ENCODE peak calls at places on chromosomes 7 and 10, in four cellular contexts. One of them, this sample, is unnamed.

GRCh38 chr10:6070647-6071046 is 8.5 kb upstream of the IL2RA start:
- DNase-seq in IMR-90: no peak
- DNase-seq in endothelial cell of umbilical vein: no peak
- DNase-seq in GM12878: no peak
- DNase-seq in this sample: no peak

GRCh38 chr7:134619627-134620331 is 26.9 kb upstream of the BPGM start:
- DNase-seq in IMR-90: peak
- DNase-seq in endothelial cell of umbilical vein: peak
- DNase-seq in GM12878: no peak
- DNase-seq in this sample: no peak

GRCh38 chr10:100982916-100983830 is 4.1 kb downstream of the MRPL43 start:
- DNase-seq in IMR-90: no peak
- DNase-seq in endothelial cell of umbilical vein: no peak
- DNase-seq in GM12878: no peak
- DNase-seq in this sample: no peak

GRCh38 chr7:28957064-28957821 is 887 bp downstream of the TRIL start:
- DNase-seq in IMR-90: no peak
- DNase-seq in endothelial cell of umbilical vein: peak
- DNase-seq in GM12878: no peak
- DNase-seq in this sample: no peak

GRCh38 chr7:51645298-51645697 is 328.7 kb upstream of the COBL start:
- DNase-seq in IMR-90: no peak
- DNase-seq in endothelial cell of umbilical vein: no peak
- DNase-seq in GM12878: no peak
- DNase-seq in this sample: no peak

GRCh38 chr10:113665806-113666354 is 2.0 kb upstream of the NRAP start:
- DNase-seq in IMR-90: peak
- DNase-seq in endothelial cell of umbilical vein: no peak
- DNase-seq in GM12878: no peak
- DNase-seq in this sample: no peak

GRCh38 chr7:152564656-152565055 is 111.3 kb downstream of the XRCC2 start:
- DNase-seq in IMR-90: no peak
- DNase-seq in endothelial cell of umbilical vein: no peak
- DNase-seq in GM12878: no peak
- DNase-seq in this sample: no peak

GRCh38 chr7:105524840-105525239 is 2.8 kb upstream of the PUS7 start:
- DNase-seq in IMR-90: no peak
- DNase-seq in endothelial cell of umbilical vein: no peak
- DNase-seq in GM12878: no peak
- DNase-seq in this sample: no peak

GRCh38 chr7:138396251-138397070 is 63.6 kb upstream of the TRIM24 start:
- DNase-seq in IMR-90: no peak
- DNase-seq in endothelial cell of umbilical vein: no peak
- DNase-seq in GM12878: peak
- DNase-seq in this sample: no peak

GRCh38 chr10:124693801-124694416 is 50.3 kb downstream of the FAM53B start:
- DNase-seq in IMR-90: no peak
- DNase-seq in endothelial cell of umbilical vein: no peak
- DNase-seq in GM12878: no peak
- DNase-seq in this sample: no peak

GRCh38 chr7:123122951-123123350 is 76.8 kb downstream of the SLC13A1 start:
- DNase-seq in IMR-90: no peak
- DNase-seq in endothelial cell of umbilical vein: no peak
- DNase-seq in GM12878: no peak
- DNase-seq in this sample: no peak

GRCh38 chr7:132028144-132028920 is 471.9 kb upstream of the PODXL start:
- DNase-seq in IMR-90: no peak
- DNase-seq in endothelial cell of umbilical vein: no peak
- DNase-seq in GM12878: no peak
- DNase-seq in this sample: no peak

GRCh38 chr7:76260171-76260703 is 42.2 kb upstream of the HSPB1 start:
- DNase-seq in IMR-90: no peak
- DNase-seq in endothelial cell of umbilical vein: no peak
- DNase-seq in GM12878: no peak
- DNase-seq in this sample: peak

GRCh38 chr7:134613623-134614347 is 32.9 kb upstream of the BPGM start:
- DNase-seq in IMR-90: peak
- DNase-seq in endothelial cell of umbilical vein: peak
- DNase-seq in GM12878: no peak
- DNase-seq in this sample: no peak

GRCh38 chr10:61835069-61835908 is 66.2 kb upstream of the ARID5B start:
- DNase-seq in IMR-90: peak
- DNase-seq in endothelial cell of umbilical vein: peak
- DNase-seq in GM12878: peak
- DNase-seq in this sample: peak

GRCh38 chr10:34721201-34721840 is 93.8 kb downstream of the PARD3 start:
- DNase-seq in IMR-90: peak
- DNase-seq in endothelial cell of umbilical vein: no peak
- DNase-seq in GM12878: no peak
- DNase-seq in this sample: no peak

GRCh38 chr7:141103847-141104429 is 30.1 kb downstream of the TMEM178B start:
- DNase-seq in IMR-90: no peak
- DNase-seq in endothelial cell of umbilical vein: no peak
- DNase-seq in GM12878: no peak
- DNase-seq in this sample: no peak

DNA sequence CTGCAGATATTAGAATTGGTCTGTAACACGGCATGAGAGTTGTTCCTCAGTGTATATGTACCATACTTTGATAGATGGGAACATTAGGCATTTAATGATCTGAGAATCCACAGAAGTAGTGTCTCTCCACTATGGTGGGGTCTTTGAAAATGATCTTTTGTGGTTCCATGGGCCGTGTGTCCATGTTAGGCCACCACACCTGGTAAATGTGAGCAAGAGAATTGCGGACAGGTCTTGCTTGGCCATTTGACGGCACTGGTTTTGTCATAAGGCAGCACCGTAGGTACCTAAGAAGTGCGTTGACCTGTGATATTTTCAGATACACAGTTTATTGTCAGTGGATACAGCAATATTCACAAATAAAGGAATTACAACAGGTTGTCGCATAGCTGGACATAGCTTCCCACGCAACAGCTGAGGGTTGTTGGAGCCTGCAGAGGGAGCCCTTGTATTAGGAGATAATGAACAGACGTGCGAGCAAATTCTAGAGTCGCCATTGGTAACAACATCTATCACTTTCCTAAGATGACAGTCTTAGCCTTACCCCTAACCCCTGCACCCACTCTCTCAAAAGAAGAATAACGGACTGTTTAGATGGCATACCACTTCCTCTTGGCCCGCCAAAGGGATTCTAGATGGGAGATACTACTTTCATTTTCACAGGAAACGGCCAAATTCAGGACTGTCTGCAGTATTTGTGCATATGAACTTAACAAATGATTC is 111.4 kb downstream of the COL28A1 start:
- DNase-seq in IMR-90: peak
- DNase-seq in endothelial cell of umbilical vein: peak
- DNase-seq in GM12878: peak
- DNase-seq in this sample: peak
- TF ChIP-seq FOS in IMR-90: no peak
- TF ChIP-seq FOS in endothelial cell of umbilical vein: no peak
- TF ChIP-seq FOS in GM12878: no peak
- TF ChIP-seq FOS in this sample: no peak

DNA sequence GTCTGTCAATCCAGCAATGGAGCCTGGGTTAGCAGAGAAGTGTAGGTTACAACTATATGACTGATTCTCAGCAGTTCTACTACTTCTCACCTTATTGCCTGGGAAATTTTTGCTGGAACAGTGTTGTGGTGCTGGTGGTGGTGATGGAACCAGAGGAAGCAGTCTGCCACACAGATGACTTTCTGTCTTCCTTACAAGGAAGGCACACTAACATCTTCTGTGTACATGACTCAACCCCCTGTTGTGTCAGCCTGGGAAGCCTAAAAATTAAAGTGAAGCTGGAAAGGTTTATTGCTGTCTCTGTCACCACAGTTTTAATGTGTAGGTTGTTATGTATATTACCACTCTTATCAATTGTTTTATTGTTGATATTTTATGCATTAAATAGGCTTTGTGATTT is 40.3 kb downstream of the ANKRD7 start:
- DNase-seq in IMR-90: no peak
- DNase-seq in endothelial cell of umbilical vein: no peak
- DNase-seq in GM12878: no peak
- DNase-seq in this sample: no peak
- H2AFZ ChIP-seq in IMR-90: no peak
- H2AFZ ChIP-seq in endothelial cell of umbilical vein: no peak
- H2AFZ ChIP-seq in GM12878: no peak
- H2AFZ ChIP-seq in this sample: no peak

GRCh38 chr10:20760450-20760849 is 136.7 kb downstream of the NEBL start:
- DNase-seq in IMR-90: no peak
- DNase-seq in endothelial cell of umbilical vein: no peak
- DNase-seq in GM12878: no peak
- DNase-seq in this sample: no peak
- TF ChIP-seq FOS in IMR-90: no peak
- TF ChIP-seq FOS in endothelial cell of umbilical vein: no peak
- TF ChIP-seq FOS in GM12878: no peak
- TF ChIP-seq FOS in this sample: no peak

GRCh38 chr10:44020322-44021111 is 364.4 kb downstream of the CXCL12 start:
- DNase-seq in IMR-90: no peak
- DNase-seq in endothelial cell of umbilical vein: no peak
- DNase-seq in GM12878: peak
- DNase-seq in this sample: no peak
- H2AFZ ChIP-seq in IMR-90: no peak
- H2AFZ ChIP-seq in endothelial cell of umbilical vein: no peak
- H2AFZ ChIP-seq in GM12878: peak
- H2AFZ ChIP-seq in this sample: no peak

GRCh38 chr10:42367532-42368230 is 270.7 kb downstream of the ZNF33B start:
- DNase-seq in IMR-90: peak
- DNase-seq in endothelial cell of umbilical vein: peak
- DNase-seq in GM12878: peak
- DNase-seq in this sample: peak
- TF ChIP-seq FOS in IMR-90: no peak
- TF ChIP-seq FOS in endothelial cell of umbilical vein: no peak
- TF ChIP-seq FOS in GM12878: peak
- TF ChIP-seq FOS in this sample: peak

DNA sequence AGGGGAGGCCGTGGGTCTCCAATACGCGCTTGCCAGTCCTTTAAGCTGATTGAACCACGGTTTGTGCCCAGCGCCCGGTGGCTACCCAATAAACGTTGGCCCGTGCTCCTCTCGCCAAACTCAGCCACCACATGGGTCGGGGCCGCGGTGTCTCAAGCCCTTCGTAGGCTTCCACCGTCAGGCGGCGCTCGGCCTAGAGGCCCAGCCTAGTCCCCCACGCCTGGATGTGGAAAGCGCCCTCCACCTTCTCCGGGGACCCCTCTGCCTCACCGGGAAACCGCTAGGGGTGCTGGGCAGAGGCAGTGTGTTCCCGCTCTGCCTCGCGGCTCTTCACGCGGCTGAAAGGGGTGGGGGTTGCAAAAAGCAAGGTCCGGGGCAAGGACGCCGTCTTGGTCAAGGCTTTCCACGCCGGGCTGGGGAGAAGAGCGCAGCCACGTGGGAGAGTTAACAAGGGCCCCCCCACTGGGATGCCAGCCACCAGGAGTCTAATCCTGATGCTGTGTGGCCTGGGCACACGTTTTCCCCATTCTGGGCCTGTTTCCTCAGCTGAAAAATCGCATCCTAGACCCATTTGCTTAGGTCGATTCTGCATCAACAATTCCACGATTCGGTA is 29.8 kb downstream of the LEP start:
- DNase-seq in IMR-90: no peak
- DNase-seq in endothelial cell of umbilical vein: no peak
- DNase-seq in GM12878: no peak
- DNase-seq in this sample: no peak
- H2AFZ ChIP-seq in IMR-90: peak
- H2AFZ ChIP-seq in endothelial cell of umbilical vein: no peak
- H2AFZ ChIP-seq in GM12878: no peak
- H2AFZ ChIP-seq in this sample: no peak

DNA sequence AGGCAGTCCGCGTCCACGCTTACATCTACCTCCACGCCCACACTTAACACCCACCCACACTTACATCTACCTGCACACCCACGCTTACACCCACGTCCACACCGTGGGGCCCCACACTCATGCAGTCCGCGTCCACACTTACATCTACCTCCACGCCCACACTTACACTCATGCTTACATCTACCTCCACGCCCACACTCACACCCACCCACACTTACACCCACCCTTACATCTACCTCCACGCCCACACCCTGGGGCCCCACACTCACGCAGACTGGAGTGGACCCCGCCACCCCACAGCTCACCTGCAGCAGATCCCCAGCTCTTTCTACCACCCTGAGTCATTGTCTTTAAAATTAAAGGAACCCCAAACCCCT is 32.4 kb upstream of the PWWP2B start:
- DNase-seq in IMR-90: no peak
- DNase-seq in endothelial cell of umbilical vein: no peak
- DNase-seq in GM12878: no peak
- DNase-seq in this sample: no peak
- TF ChIP-seq FOS in IMR-90: no peak
- TF ChIP-seq FOS in endothelial cell of umbilical vein: no peak
- TF ChIP-seq FOS in GM12878: no peak
- TF ChIP-seq FOS in this sample: no peak

This sample was measured in K562.